ENCODE peak calls at places on chromosomes 13 and 19, in four cellular contexts. P is WTC11, T is SK-N-SH, X is GM12878. F is an unnamed sample.

GRCh38 chr13:43572601-43573360 is 214.0 kb downstream of the ENOX1 start:
- DNase-seq in P (no peak), T (no peak), X (no peak), F (no peak)

GRCh38 chr19:51887522-51888498 is at the start of gene ZNF577:
- DNase-seq in X (no peak), T (peak; percentile 67), P (peak; percentile 79), F (no peak)

GRCh38 chr13:24075137-24075975 is 85.2 kb upstream of the SPATA13 start:
- DNase-seq in X (no peak), P (no peak), T (no peak), F (no peak)

GRCh38 chr19:3266792-3267469 is 42.5 kb downstream of the CELF5 start:
- DNase-seq in T (no peak), P (no peak), X (no peak), F (no peak)

GRCh38 chr13:105213512-105213911 is 1322.0 kb downstream of the EFNB2 start:
- DNase-seq in X (no peak), T (no peak), P (peak; percentile 21), F (no peak)

GRCh38 chr19:19542507-19542906 is 4.4 kb downstream of the CILP2 start:
- DNase-seq in P (no peak), T (no peak), X (no peak), F (no peak)

GRCh38 chr13:109175666-109176065 is 546.3 kb downstream of the MYO16 start:
- DNase-seq in P (no peak), T (no peak), X (no peak), F (no peak)

GRCh38 chr19:6728346-6728745 is 7.9 kb upstream of the C3 start:
- DNase-seq in T (no peak), P (no peak), X (no peak), F (no peak)

GRCh38 chr13:50676602-50677001 is 166.9 kb downstream of the DLEU7 start:
- DNase-seq in T (no peak), X (no peak), P (no peak), F (peak; percentile 7)

GRCh38 chr19:3459322-3459881 is 20.9 kb downstream of the SMIM24 start:
- DNase-seq in X (no peak), P (no peak), T (peak; percentile 95), F (peak; percentile 47)

GRCh38 chr19:23392706-23393105 is 2.6 kb downstream of the ZNF91 start:
- DNase-seq in T (no peak), X (no peak), P (no peak), F (no peak)
- TF ChIP-seq USF1 in T (no peak), X (no peak), P (no peak), F (no peak)

DNA sequence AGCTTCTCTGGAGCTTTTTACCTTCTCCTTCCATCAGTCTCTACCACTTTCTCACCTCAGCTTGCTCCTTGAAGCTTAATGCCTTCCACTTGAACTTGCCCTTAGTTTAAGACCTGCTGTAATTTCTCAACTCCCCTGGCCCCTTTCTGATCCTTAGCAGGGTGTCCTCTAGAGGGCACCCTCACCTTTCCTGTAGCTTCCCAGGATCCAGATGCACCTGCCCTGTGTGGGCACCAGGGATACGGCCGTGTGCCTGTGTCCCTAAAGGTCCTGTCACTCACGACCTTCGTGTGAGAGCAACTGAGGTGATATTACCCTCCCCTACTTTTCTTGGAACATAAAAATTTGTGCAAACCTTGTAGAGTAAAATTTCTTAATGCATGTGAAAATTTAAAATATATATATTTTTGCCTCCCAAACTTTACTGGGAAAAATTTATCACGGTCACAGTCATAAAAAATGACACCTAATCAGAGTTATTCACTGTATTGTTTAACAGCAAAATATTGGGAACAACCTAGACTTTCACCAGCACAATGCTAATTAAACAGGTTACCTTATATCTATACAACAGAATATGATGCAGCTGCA is 46.4 kb downstream of the PSG3 start:
- DNase-seq in X (no peak), P (peak; percentile 63), T (peak; percentile 52), F (peak; percentile 43)
- TF ChIP-seq USF1 in X (no peak), P (no peak), T (no peak), F (no peak)

GRCh38 chr19:10389863-10390262 is 9.5 kb upstream of the TYK2 start:
- DNase-seq in X (no peak), T (no peak), P (no peak), F (no peak)
- TF ChIP-seq USF1 in X (no peak), T (no peak), P (no peak), F (no peak)

DNA sequence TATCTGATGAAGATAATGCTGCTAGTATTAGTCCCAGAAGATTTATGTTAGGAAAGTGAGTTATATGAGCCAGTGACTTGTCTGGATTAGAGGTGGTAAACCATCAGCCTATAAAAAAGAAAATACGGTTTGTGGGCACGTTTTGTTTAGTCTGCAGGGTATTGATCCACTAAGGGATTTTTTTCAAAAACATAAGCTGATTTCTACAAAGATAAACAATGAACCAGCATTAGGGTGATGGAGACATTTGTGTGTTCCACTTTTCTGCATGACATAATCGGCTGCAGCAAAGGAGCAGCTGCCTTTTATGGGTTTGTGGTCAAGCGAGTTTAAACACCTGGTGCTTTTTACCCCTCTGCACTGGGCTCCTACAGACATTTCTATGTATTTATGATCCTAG is 836.4 kb upstream of the GPC6 start:
- DNase-seq in P (no peak), X (no peak), T (no peak), F (no peak)
- TF ChIP-seq USF1 in P (no peak), X (no peak), T (no peak), F (no peak)

GRCh38 chr13:21234537-21234936 is 58.1 kb downstream of the MRPL57 start:
- DNase-seq in T (peak; percentile 45), P (no peak), X (no peak), F (no peak)
- TF ChIP-seq USF1 in T (no peak), P (no peak), X (no peak), F (no peak)

DNA sequence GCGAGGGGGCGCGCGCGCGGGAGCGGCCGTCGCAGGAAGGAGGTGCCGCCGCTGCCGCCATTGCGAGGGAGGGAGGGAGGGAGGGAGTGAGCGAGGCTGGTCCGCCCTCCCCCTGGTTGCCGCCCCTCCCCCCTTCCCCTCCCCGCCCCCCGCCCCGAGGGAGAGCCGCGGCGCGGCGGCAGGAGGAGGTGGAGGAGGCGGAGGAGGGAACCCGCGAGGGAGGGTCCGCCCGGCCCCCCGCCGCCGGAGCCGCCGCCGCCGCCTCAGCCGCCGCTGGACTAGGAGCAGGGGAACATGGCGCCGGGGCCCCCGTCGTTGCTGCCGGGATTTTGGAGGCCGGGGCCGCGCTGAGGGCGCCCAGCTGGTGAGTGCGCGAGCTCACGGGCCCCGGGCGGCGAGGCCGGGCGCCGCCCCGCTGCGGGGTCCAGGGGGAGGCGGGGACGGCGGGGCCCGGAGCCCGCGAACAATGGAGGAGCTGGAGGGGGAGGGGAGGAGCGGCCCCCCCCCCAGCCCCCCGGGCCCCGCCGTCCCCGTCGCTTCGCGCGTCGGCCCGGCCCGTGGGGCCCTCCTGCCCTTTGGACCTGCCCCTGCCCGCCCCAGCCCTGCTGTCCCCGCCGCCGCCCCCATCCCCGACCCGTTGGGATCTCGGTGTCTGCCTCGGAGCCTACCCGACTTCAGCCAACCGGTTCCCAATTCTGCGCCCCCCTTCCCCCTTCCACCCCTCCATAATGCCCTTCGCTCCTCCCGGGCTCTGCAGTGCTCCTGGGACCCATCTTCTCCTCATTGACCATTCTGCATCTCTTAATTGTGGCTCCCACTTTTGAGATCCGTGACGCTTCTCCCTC is at the start of gene ARHGAP35:
- DNase-seq in X (no peak), T (peak; percentile 92), P (peak; percentile 69), F (peak; percentile 85)
- TF ChIP-seq USF1 in X (no peak), T (no peak), P (no peak), F (no peak)

GRCh38 chr13:35957174-35957867 is 173.9 kb downstream of the DCLK1 start:
- DNase-seq in X (no peak), P (no peak), T (no peak), F (no peak)
- TF ChIP-seq USF1 in X (no peak), P (no peak), T (no peak), F (no peak)

GRCh38 chr13:40486518-40487163 is 179.8 kb downstream of the FOXO1 start:
- DNase-seq in P (no peak), T (no peak), X (no peak), F (no peak)

GRCh38 chr13:40485611-40486517 is 180.6 kb downstream of the FOXO1 start:
- DNase-seq in X (no peak), T (no peak), P (no peak), F (no peak)

GRCh38 chr13:40484101-40484800 is 182.2 kb downstream of the FOXO1 start:
- DNase-seq in T (no peak), P (no peak), X (no peak), F (no peak)

GRCh38 chr13:40483601-40484000 is 182.8 kb downstream of the FOXO1 start:
- DNase-seq in P (no peak), X (no peak), T (no peak), F (no peak)

DNA sequence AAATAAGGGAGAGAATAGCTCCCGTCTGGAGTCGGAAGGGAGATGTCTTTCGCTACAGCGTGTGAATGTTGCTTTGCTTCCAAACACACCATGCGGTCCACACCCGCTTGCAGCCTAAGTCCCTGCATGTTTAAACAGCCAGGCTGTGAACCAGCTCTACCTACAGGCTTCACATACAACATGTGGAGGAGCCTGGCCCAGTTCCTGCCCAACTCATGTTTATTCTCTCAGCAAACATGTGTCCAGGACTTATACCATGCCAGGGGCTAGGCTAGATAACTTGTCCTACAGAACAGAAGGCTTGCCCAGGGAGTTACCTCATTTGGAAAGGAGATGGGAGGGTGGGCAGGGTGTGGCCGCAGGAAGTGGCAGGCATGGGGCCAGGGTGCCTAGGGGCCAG is 181.5 kb downstream of the FOXO1 start:
- DNase-seq in T (no peak), X (no peak), P (no peak), F (no peak)
- TF ChIP-seq USF1 in T (no peak), X (no peak), P (no peak), F (no peak)

GRCh38 chr19:36030264-36031148 is 2.2 kb downstream of the CLIP3 start:
- DNase-seq in P (no peak), T (peak; percentile 34), X (peak; percentile 23), F (no peak)

GRCh38 chr19:36026091-36026876 is 6.4 kb downstream of the CLIP3 start:
- DNase-seq in T (no peak), X (no peak), P (no peak), F (no peak)

GRCh38 chr19:36031308-36031707 is 1.4 kb downstream of the CLIP3 start:
- DNase-seq in X (no peak), T (no peak), P (no peak), F (no peak)

GRCh38 chr19:36027696-36028095 is 5.0 kb downstream of the CLIP3 start:
- DNase-seq in P (no peak), T (no peak), X (no peak), F (no peak)

GRCh38 chr19:36028313-36029041 is 4.2 kb downstream of the CLIP3 start:
- DNase-seq in P (no peak), X (no peak), T (peak; percentile 11), F (no peak)
- TF ChIP-seq USF1 in P (no peak), X (no peak), T (no peak), F (no peak)